ENCODE peak calls at places on chromosomes 11 and 22, in seven cellular contexts. T is stimulated activated CD4-positive, alpha-beta T cell treated with anti-CD3 and anti-CD28 coated beads, TNF-alpha, amount 100 ng/mL, for 24 hours; X is colonic mucosa; W is WTC11; Y is RCC 7860; D is mesenchymal stem cell; V is progenitor cell of endocrine pancreas. U is an unnamed sample.

GRCh38 chr22:33006220-33006954 is 51.8 kb downstream of the SYN3 start:
- DNase-seq in T (no peak), X (no peak), W (no peak), Y (no peak), D (no peak), V (no peak), U (peak; percentile 16)

GRCh38 chr22:47015589-47016178 is 253.2 kb downstream of the TBC1D22A start:
- DNase-seq in T (no peak), X (no peak), W (no peak), Y (no peak), D (no peak), V (no peak), U (no peak)

GRCh38 chr11:69287968-69288882 is 5.7 kb upstream of the MYEOV start:
- DNase-seq in T (no peak), X (peak; percentile 95), W (no peak), Y (no peak), D (no peak), V (no peak), U (no peak)

GRCh38 chr22:21791635-21792625 is 56.3 kb upstream of the YPEL1 start:
- DNase-seq in T (peak; percentile 52), X (no peak), W (no peak), Y (no peak), D (no peak), V (no peak), U (peak; percentile 18)

GRCh38 chr22:46053563-46054090 is 76.7 kb upstream of the WNT7B start:
- DNase-seq in T (peak; percentile 44), X (peak; percentile 89), W (no peak), Y (peak; percentile 47), D (no peak), V (no peak), U (no peak)

GRCh38 chr11:35514481-35514880 is 10.9 kb downstream of the PAMR1 start:
- DNase-seq in T (no peak), X (no peak), W (no peak), Y (no peak), D (no peak), V (no peak), U (no peak)

GRCh38 chr22:43911351-43911750 is 12.3 kb upstream of the PNPLA3 start:
- DNase-seq in T (no peak), X (no peak), W (no peak), Y (no peak), D (no peak), V (no peak), U (no peak)

GRCh38 chr11:111539426-111540113 is 950 bp upstream of the LAYN start:
- DNase-seq in T (no peak), X (no peak), W (no peak), Y (no peak), D (peak; percentile 47), V (no peak), U (no peak)

GRCh38 chr22:45638834-45639746 is 32.5 kb upstream of the ATXN10 start:
- DNase-seq in T (no peak), X (peak; percentile 63), W (no peak), Y (peak; percentile 82), D (peak; percentile 67), V (no peak), U (peak; percentile 81)

GRCh38 chr22:23574371-23574811 is 5.7 kb downstream of the IGLL1 start:
- DNase-seq in T (no peak), X (no peak), W (no peak), Y (no peak), D (no peak), V (no peak), U (no peak)

GRCh38 chr22:36368359-36368983 is 19.3 kb downstream of the MYH9 start:
- DNase-seq in T (no peak), X (no peak), W (peak; percentile 73), Y (peak; percentile 83), D (peak; percentile 73), V (no peak), U (no peak)

GRCh38 chr22:38262051-38262795 is 10.6 kb downstream of the TMEM184B start:
- DNase-seq in T (peak; percentile 37), X (peak; percentile 74), W (peak; percentile 78), Y (no peak), D (no peak), V (no peak), U (no peak)

GRCh38 chr11:15745266-15745665 is 611.1 kb downstream of the SOX6 start:
- DNase-seq in T (no peak), X (no peak), W (no peak), Y (no peak), D (peak; percentile 47), V (no peak), U (no peak)

GRCh38 chr11:17415523-17416104 is 27.2 kb upstream of the KCNJ11 start:
- DNase-seq in T (no peak), X (no peak), W (no peak), Y (no peak), D (no peak), V (no peak), U (no peak)

GRCh38 chr22:22941831-22942510 is 54.4 kb downstream of the IGLL5 start:
- DNase-seq in T (no peak), X (peak; percentile 14), W (peak; percentile 3), Y (no peak), D (no peak), V (no peak), U (peak; percentile 38)

GRCh38 chr11:100340416-100341323 is 346.4 kb upstream of the ARHGAP42 start:
- DNase-seq in T (no peak), X (no peak), W (no peak), Y (no peak), D (no peak), V (no peak), U (no peak)

GRCh38 chr11:975824-976223 is 50.2 kb downstream of the AP2A2 start:
- DNase-seq in T (no peak), X (no peak), W (peak; percentile 72), Y (no peak), D (peak; percentile 36), V (no peak), U (no peak)

GRCh38 chr22:23036684-23037428 is 33.5 kb upstream of the GNAZ start:
- DNase-seq in T (no peak), X (no peak), W (no peak), Y (no peak), D (no peak), V (no peak), U (no peak)

GRCh38 chr11:34342008-34342533 is 15.7 kb downstream of the ABTB2 start:
- DNase-seq in T (no peak), X (peak; percentile 60), W (no peak), Y (no peak), D (peak; percentile 73), V (no peak), U (no peak)

GRCh38 chr11:68704887-68705286 is 20.5 kb downstream of the GAL start:
- DNase-seq in T (no peak), X (no peak), W (peak; percentile 46), Y (no peak), D (no peak), V (no peak), U (no peak)

GRCh38 chr11:102727890-102728289 is 3.1 kb upstream of the MMP8 start:
- DNase-seq in T (no peak), X (no peak), W (no peak), Y (peak; percentile 29), D (peak; percentile 86), V (no peak), U (no peak)

GRCh38 chr22:26086359-26086758 is 82.9 kb upstream of the SEZ6L start:
- DNase-seq in T (no peak), X (no peak), W (no peak), Y (no peak), D (no peak), V (no peak), U (no peak)

GRCh38 chr11:118002010-118002540 is 15.9 kb downstream of the IL10RA start:
- DNase-seq in T (peak; percentile 58), X (no peak), W (no peak), Y (no peak), D (no peak), V (no peak), U (peak; percentile 55)

GRCh38 chr11:20035701-20036601 is 124.3 kb downstream of the DBX1 start:
- DNase-seq in T (no peak), X (no peak), W (no peak), Y (peak; percentile 84), D (peak; percentile 94), V (no peak), U (no peak)

GRCh38 chr22:29695129-29695926 is 24.5 kb upstream of the CABP7 start:
- DNase-seq in T (no peak), X (no peak), W (no peak), Y (no peak), D (no peak), V (no peak), U (no peak)

GRCh38 chr11:84566681-84567080 is 1060.5 kb downstream of the DLG2 start:
- DNase-seq in T (no peak), X (no peak), W (no peak), Y (no peak), D (no peak), V (no peak), U (no peak)

GRCh38 chr22:45261407-45262088 is 20.9 kb upstream of the KIAA0930 start:
- DNase-seq in T (no peak), X (peak; percentile 71), W (no peak), Y (no peak), D (no peak), V (no peak), U (no peak)

GRCh38 chr22:29315286-29316195 is at the start of gene RASL10A:
- DNase-seq in T (no peak), X (no peak), W (no peak), Y (no peak), D (no peak), V (no peak), U (no peak)

GRCh38 chr11:44445500-44446340 is 119.7 kb upstream of the CD82 start:
- DNase-seq in T (no peak), X (no peak), W (peak; percentile 39), Y (no peak), D (no peak), V (no peak), U (no peak)

GRCh38 chr11:123357353-123357989 is 72.6 kb upstream of the GRAMD1B start:
- DNase-seq in T (peak; percentile 9), X (no peak), W (no peak), Y (no peak), D (no peak), V (no peak), U (no peak)